ENCODE peak calls at places on chromosomes 3 and 15, in ten cellular contexts. C, L, Q, X, T, A, W, R, E and J are unnamed samples.

GRCh38 chr3:165210727-165211126 is 14.5 kb upstream of the SLITRK3 start:
- DNase-seq in C (no peak), L (no peak), Q (no peak), X (no peak), T (no peak), A (no peak), W (no peak), R (no peak), E (no peak), J (no peak)

GRCh38 chr3:50336452-50337174 is 4.0 kb downstream of the RASSF1 start:
- DNase-seq in C (no peak), L (peak), Q (no peak), X (no peak), T (no peak), A (no peak), W (no peak), R (no peak), E (no peak), J (no peak)

GRCh38 chr15:80423215-80423614 is 19.0 kb downstream of the ARNT2 start:
- DNase-seq in C (no peak), L (no peak), Q (no peak), X (peak), T (no peak), A (no peak), W (no peak), R (peak), E (no peak), J (no peak)

GRCh38 chr3:45560270-45561020 is 34.1 kb upstream of the LIMD1 start:
- DNase-seq in C (no peak), L (no peak), Q (no peak), X (no peak), T (no peak), A (peak), W (no peak), R (no peak), E (peak), J (no peak)

GRCh38 chr15:76976572-76977270 is 18.2 kb upstream of the PSTPIP1 start:
- DNase-seq in C (no peak), L (no peak), Q (no peak), X (no peak), T (no peak), A (no peak), W (peak), R (no peak), E (no peak), J (no peak)

GRCh38 chr3:151410891-151411559 is 26.5 kb upstream of the P2RY12 start:
- DNase-seq in C (no peak), L (no peak), Q (no peak), X (peak), T (no peak), A (no peak), W (no peak), R (peak), E (no peak), J (no peak)

GRCh38 chr3:186209810-186210752 is 101.2 kb upstream of the ETV5 start:
- DNase-seq in C (peak), L (peak), Q (no peak), X (no peak), T (no peak), A (peak), W (peak), R (peak), E (no peak), J (no peak)

GRCh38 chr3:14231998-14232501 is 53.4 kb downstream of the LSM3 start:
- DNase-seq in C (no peak), L (no peak), Q (no peak), X (no peak), T (no peak), A (no peak), W (no peak), R (no peak), E (no peak), J (no peak)

GRCh38 chr3:125186261-125186770 is 26.2 kb downstream of the SLC12A8 start:
- DNase-seq in C (no peak), L (no peak), Q (no peak), X (peak), T (no peak), A (no peak), W (no peak), R (peak), E (peak), J (no peak)

GRCh38 chr3:108394563-108394962 is 98.2 kb downstream of the HHLA2 start:
- DNase-seq in C (no peak), L (no peak), Q (no peak), X (no peak), T (no peak), A (no peak), W (no peak), R (no peak), E (no peak), J (no peak)

GRCh38 chr3:56725175-56725574 is 42.1 kb upstream of the TASOR start:
- DNase-seq in C (no peak), L (no peak), Q (peak), X (no peak), T (no peak), A (peak), W (no peak), R (peak), E (no peak), J (no peak)

GRCh38 chr3:185424435-185424834 is 61.5 kb downstream of the MAP3K13 start:
- DNase-seq in C (no peak), L (no peak), Q (no peak), X (no peak), T (no peak), A (no peak), W (no peak), R (no peak), E (no peak), J (no peak)

GRCh38 chr3:45683417-45684326 is 5.5 kb upstream of the SACM1L start:
- DNase-seq in C (no peak), L (peak), Q (no peak), X (no peak), T (no peak), A (no peak), W (peak), R (peak), E (no peak), J (no peak)

GRCh38 chr3:27584874-27585273 is 100.7 kb upstream of the SLC4A7 start:
- DNase-seq in C (no peak), L (no peak), Q (no peak), X (no peak), T (no peak), A (no peak), W (no peak), R (no peak), E (no peak), J (no peak)

GRCh38 chr15:25862469-25863066 is 559 bp downstream of the ATP10A start:
- DNase-seq in C (peak), L (no peak), Q (no peak), X (no peak), T (peak), A (no peak), W (no peak), R (peak), E (peak), J (no peak)

GRCh38 chr3:98699132-98699531 is 64.0 kb upstream of the ST3GAL6 start:
- DNase-seq in C (no peak), L (no peak), Q (no peak), X (peak), T (no peak), A (no peak), W (no peak), R (no peak), E (no peak), J (no peak)

GRCh38 chr3:53238881-53239280 is 16.9 kb downstream of the TKT start:
- DNase-seq in C (no peak), L (no peak), Q (no peak), X (no peak), T (no peak), A (no peak), W (no peak), R (no peak), E (no peak), J (no peak)

GRCh38 chr3:71776543-71776942 is 8.4 kb downstream of the PROK2 start:
- DNase-seq in C (no peak), L (no peak), Q (no peak), X (no peak), T (no peak), A (no peak), W (no peak), R (no peak), E (no peak), J (no peak)

GRCh38 chr3:110886514-110886913 is 185.1 kb upstream of the NECTIN3 start:
- DNase-seq in C (no peak), L (no peak), Q (no peak), X (no peak), T (no peak), A (no peak), W (no peak), R (no peak), E (no peak), J (no peak)

GRCh38 chr3:110878692-110879091 is 192.9 kb upstream of the NECTIN3 start:
- DNase-seq in C (no peak), L (no peak), Q (no peak), X (no peak), T (no peak), A (no peak), W (no peak), R (no peak), E (no peak), J (no peak)

GRCh38 chr3:110881069-110881468 is 190.5 kb upstream of the NECTIN3 start:
- DNase-seq in C (peak), L (no peak), Q (peak), X (peak), T (peak), A (peak), W (peak), R (peak), E (peak), J (no peak)
- TF ChIP-seq CTCF in C (peak), L (no peak), Q (peak), X (peak), T (no peak), A (no peak), W (peak), R (peak), E (no peak), J (peak)

GRCh38 chr15:43184407-43185160 is 619 bp upstream of the CCNDBP1 start:
- DNase-seq in C (no peak), L (no peak), Q (no peak), X (no peak), T (no peak), A (no peak), W (no peak), R (no peak), E (no peak), J (no peak)

GRCh38 chr15:43186003-43186353 is 775 bp downstream of the CCNDBP1 start:
- DNase-seq in C (no peak), L (no peak), Q (peak), X (no peak), T (no peak), A (peak), W (no peak), R (no peak), E (no peak), J (no peak)

GRCh38 chr15:43183270-43183669 is 1.9 kb upstream of the CCNDBP1 start:
- DNase-seq in C (no peak), L (no peak), Q (no peak), X (no peak), T (no peak), A (no peak), W (no peak), R (no peak), E (no peak), J (no peak)

GRCh38 chr15:43187544-43188155 is 2.4 kb downstream of the CCNDBP1 start:
- DNase-seq in C (no peak), L (no peak), Q (peak), X (peak), T (no peak), A (no peak), W (peak), R (peak), E (no peak), J (no peak)

GRCh38 chr15:43185161-43186002 is at the start of gene CCNDBP1:
- DNase-seq in C (peak), L (peak), Q (peak), X (peak), T (peak), A (peak), W (peak), R (peak), E (peak), J (peak)
- TF ChIP-seq CTCF in C (peak), L (peak), Q (peak), X (peak), T (peak), A (no peak), W (peak), R (peak), E (no peak), J (peak)

GRCh38 chr15:58308742-58309355 is 122.9 kb upstream of the LIPC start:
- DNase-seq in C (no peak), L (no peak), Q (no peak), X (no peak), T (no peak), A (no peak), W (peak), R (no peak), E (no peak), J (no peak)
- TF ChIP-seq CTCF in C (peak), L (peak), Q (no peak), X (peak), T (no peak), A (no peak), W (peak), R (no peak), E (no peak), J (peak)

DNA sequence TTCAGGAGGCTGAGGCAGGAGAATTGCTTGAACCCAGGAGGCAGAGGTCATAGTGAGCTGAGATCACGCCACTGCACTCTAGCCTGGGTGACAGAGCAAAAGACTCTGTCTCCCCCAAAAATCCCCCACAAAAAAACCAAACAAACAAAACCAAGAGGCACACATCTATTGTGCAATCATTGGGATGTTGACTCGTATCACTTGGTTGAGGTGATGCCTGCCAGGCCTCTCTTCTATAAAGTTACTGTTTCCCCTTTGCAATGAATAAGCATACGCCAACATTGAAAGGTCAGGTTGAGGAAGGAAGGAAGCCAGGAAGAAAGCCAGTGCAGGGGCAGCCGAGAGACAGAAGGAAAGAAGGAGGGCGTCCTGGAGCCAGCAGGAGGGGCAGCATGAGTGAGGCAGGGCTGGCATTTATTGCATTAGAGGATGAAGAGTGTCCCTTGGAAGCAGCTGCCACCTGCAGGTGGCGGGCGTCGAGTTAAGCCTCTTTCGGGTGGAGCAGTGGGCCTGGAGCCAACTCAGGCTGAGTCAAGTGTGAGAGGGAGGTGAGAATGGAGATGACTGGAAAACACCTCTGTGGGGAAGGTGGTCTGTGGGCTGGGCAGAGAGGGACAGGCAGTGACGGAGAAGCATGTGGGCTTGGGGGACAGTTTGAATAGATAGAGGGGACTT is 8.3 kb upstream of the CSPG4 start:
- DNase-seq in C (peak), L (peak), Q (no peak), X (no peak), T (peak), A (peak), W (peak), R (peak), E (no peak), J (no peak)
- TF ChIP-seq CTCF in C (peak), L (peak), Q (no peak), X (peak), T (peak), A (peak), W (peak), R (peak), E (no peak), J (peak)

DNA sequence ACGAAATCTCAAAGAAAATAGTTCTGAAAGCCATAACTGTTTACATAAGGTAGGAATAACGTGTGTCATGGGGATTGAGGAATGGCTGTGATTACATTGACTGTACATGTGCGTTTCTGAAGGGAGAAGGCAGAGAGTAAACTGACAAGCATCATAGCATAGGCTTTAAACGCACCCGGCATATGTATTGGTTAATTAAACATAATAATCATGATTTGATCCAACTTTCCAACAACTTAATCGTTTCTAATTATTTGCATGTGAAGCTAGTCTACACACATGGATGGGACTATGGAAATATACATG is 3.3 kb downstream of the TMEM108 start:
- DNase-seq in C (no peak), L (no peak), Q (no peak), X (no peak), T (no peak), A (no peak), W (no peak), R (no peak), E (no peak), J (no peak)
- TF ChIP-seq CTCF in C (no peak), L (no peak), Q (no peak), X (no peak), T (no peak), A (no peak), W (no peak), R (no peak), E (no peak), J (no peak)

GRCh38 chr3:120147072-120147871 is 53.0 kb upstream of the GSK3B start:
- DNase-seq in C (peak), L (no peak), Q (peak), X (no peak), T (no peak), A (peak), W (peak), R (no peak), E (no peak), J (no peak)
- TF ChIP-seq CTCF in C (peak), L (no peak), Q (peak), X (peak), T (no peak), A (no peak), W (no peak), R (no peak), E (no peak), J (no peak)

DNA sequence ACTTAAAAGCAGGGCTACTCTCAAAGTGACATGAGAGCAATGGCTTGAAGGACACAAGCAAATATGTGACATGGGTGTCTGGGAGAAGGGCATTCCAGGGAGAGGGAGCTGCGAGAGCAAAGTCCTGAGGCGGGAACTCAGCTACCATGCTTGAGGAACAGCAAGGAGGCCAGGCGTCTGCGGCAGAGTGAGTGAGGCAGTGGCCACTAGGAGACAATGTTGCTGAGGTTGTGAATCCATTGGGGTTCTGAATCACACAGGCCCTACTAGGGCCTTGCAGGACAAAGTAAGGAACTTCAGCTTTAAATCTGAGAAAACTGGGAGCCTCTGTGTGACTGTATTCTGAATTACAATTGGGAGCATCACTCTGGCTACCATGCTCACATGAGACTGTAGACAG is 94.1 kb upstream of the PRICKLE2 start:
- DNase-seq in C (peak), L (no peak), Q (no peak), X (no peak), T (no peak), A (no peak), W (no peak), R (no peak), E (no peak), J (no peak)
- TF ChIP-seq CTCF in C (peak), L (no peak), Q (no peak), X (peak), T (no peak), A (no peak), W (no peak), R (peak), E (no peak), J (no peak)